ENCODE peak calls at places on chromosomes 2 and 18, in four cellular contexts. Q is adrenal gland, T is HFFc6, G is astrocyte of the spinal cord. S is an unnamed sample.

GRCh38 chr2:151544449-151544848 is 134.7 kb downstream of the RIF1 start:
- DNase-seq in Q (no peak), T (no peak), G (no peak), S (no peak)

GRCh38 chr2:72138011-72138881 is 9.4 kb downstream of the CYP26B1 start:
- DNase-seq in Q (no peak), T (no peak), G (no peak), S (peak; percentile 87)

GRCh38 chr2:26054598-26055348 is 20.9 kb downstream of the RAB10 start:
- DNase-seq in Q (no peak), T (no peak), G (peak; percentile 56), S (no peak)

GRCh38 chr2:86610871-86611270 is 12.8 kb downstream of the RNF103 start:
- DNase-seq in Q (no peak), T (no peak), G (no peak), S (no peak)

GRCh38 chr18:34311468-34311867 is 86.8 kb upstream of the NOL4 start:
- DNase-seq in Q (no peak), T (no peak), G (no peak), S (no peak)

GRCh38 chr18:79798346-79798998 is 734 bp downstream of the KCNG2 start:
- DNase-seq in Q (no peak), T (no peak), G (no peak), S (peak; percentile 68)

GRCh38 chr2:159298967-159299366 is 12.5 kb upstream of the WDSUB1 start:
- DNase-seq in Q (no peak), T (no peak), G (no peak), S (no peak)

GRCh38 chr2:202965810-202966454 is 48.7 kb upstream of the NBEAL1 start:
- DNase-seq in Q (peak; percentile 16), T (no peak), G (peak; percentile 68), S (no peak)

GRCh38 chr2:26011990-26012856 is 21.7 kb upstream of the RAB10 start:
- DNase-seq in Q (peak; percentile 91), T (peak; percentile 63), G (peak; percentile 25), S (no peak)

GRCh38 chr2:239801404-239802100 is 223.6 kb downstream of the NDUFA10 start:
- DNase-seq in Q (no peak), T (no peak), G (no peak), S (no peak)

GRCh38 chr2:8511868-8512612 is 169.8 kb upstream of the ID2 start:
- DNase-seq in Q (no peak), T (peak; percentile 68), G (peak; percentile 72), S (peak; percentile 27)

GRCh38 chr2:134402385-134402784 is 148.5 kb downstream of the MGAT5 start:
- DNase-seq in Q (peak; percentile 18), T (no peak), G (peak; percentile 56), S (no peak)

GRCh38 chr2:73293534-73294171 is at the start of gene EGR4:
- DNase-seq in Q (peak; percentile 40), T (peak; percentile 28), G (peak; percentile 35), S (no peak)

GRCh38 chr18:49650426-49650891 is 88.6 kb downstream of the LIPG start:
- DNase-seq in Q (no peak), T (no peak), G (no peak), S (no peak)

GRCh38 chr2:164593541-164593940 is 27.7 kb downstream of the GRB14 start:
- DNase-seq in Q (no peak), T (no peak), G (no peak), S (no peak)

GRCh38 chr2:219722276-219722883 is 95.0 kb downstream of the SLC4A3 start:
- DNase-seq in Q (no peak), T (no peak), G (peak; percentile 62), S (no peak)

GRCh38 chr2:168482952-168483831 is 27.1 kb downstream of the CERS6 start:
- DNase-seq in Q (no peak), T (no peak), G (no peak), S (no peak)

GRCh38 chr2:239156516-239157265 is 244.1 kb downstream of the HDAC4 start:
- DNase-seq in Q (peak; percentile 7), T (no peak), G (no peak), S (peak; percentile 67)

GRCh38 chr2:88694015-88694414 is 2.5 kb downstream of the RPIA start:
- DNase-seq in Q (no peak), T (no peak), G (no peak), S (no peak)

GRCh38 chr2:46672752-46673151 is 193.4 kb downstream of the TMEM247 start:
- DNase-seq in Q (no peak), T (no peak), G (no peak), S (no peak)

GRCh38 chr2:64595397-64596160 is 58.1 kb downstream of the SERTAD2 start:
- DNase-seq in Q (no peak), T (peak; percentile 23), G (peak; percentile 20), S (no peak)

GRCh38 chr18:25941556-25941955 is 148.9 kb downstream of the SS18 start:
- DNase-seq in Q (no peak), T (no peak), G (no peak), S (no peak)

GRCh38 chr2:230011617-230012016 is 57.1 kb downstream of the SLC16A14 start:
- DNase-seq in Q (no peak), T (peak; percentile 51), G (peak; percentile 46), S (no peak)

GRCh38 chr2:118146315-118147283 is 58.3 kb downstream of the INSIG2 start:
- DNase-seq in Q (no peak), T (no peak), G (no peak), S (no peak)

GRCh38 chr2:145851730-145852129 is 1331.8 kb upstream of the ZEB2 start:
- DNase-seq in Q (no peak), T (no peak), G (no peak), S (no peak)

GRCh38 chr18:30094556-30094955 is 948.0 kb downstream of the DSC3 start:
- DNase-seq in Q (no peak), T (peak; percentile 7), G (peak; percentile 63), S (no peak)

GRCh38 chr18:76479351-76480238 is 15.4 kb downstream of the ZNF516 start:
- DNase-seq in Q (no peak), T (no peak), G (no peak), S (no peak)

GRCh38 chr18:55477537-55478300 is 110.3 kb downstream of the TCF4 start:
- DNase-seq in Q (peak; percentile 54), T (peak; percentile 49), G (peak; percentile 74), S (no peak)

DNA sequence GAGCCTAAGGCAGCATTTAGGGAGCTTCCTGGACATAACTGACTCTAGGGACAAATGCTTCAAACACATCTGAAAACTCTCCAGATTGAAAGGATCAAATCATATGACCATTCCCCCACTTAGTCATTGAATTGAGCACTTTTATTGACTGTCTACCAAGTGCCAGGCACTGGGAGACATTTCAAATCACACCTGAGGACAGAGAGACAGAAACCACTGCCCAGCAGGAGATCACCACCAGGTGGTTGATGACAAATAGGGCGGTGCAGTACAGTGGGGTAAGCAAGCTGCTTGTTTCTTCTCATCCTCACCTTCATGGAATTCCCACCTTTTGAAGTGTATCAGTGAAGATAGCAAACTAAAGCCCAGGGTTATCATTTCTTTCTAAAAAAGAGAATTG is 19.0 kb upstream of the CXCR4 start:
- DNase-seq in Q (no peak), T (no peak), G (no peak), S (no peak)
- TF ChIP-seq CTCF in Q (no peak), T (no peak), G (no peak), S (no peak)

DNA sequence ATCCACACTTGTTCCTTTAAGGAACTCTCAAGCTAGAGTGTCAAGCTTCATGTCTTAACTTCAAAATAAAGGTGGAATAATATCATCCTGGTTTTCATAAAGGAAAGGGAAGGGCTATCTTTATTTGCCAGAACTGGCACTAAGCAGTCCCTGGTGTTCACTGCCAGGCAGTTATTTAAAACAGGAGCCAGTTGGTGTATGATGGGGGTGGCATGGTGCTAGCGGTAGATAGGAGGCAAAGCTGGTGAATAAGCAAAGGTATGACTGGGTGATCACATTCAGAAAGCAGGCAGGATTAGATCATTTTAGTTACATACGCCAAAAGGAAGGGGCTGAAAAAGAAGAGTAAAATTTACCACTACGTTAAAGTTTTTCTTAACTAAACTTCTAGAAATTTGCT is 776.3 kb downstream of the BCL11A start:
- DNase-seq in Q (no peak), T (no peak), G (no peak), S (no peak)
- TF ChIP-seq CTCF in Q (no peak), T (no peak), G (no peak), S (no peak)

DNA sequence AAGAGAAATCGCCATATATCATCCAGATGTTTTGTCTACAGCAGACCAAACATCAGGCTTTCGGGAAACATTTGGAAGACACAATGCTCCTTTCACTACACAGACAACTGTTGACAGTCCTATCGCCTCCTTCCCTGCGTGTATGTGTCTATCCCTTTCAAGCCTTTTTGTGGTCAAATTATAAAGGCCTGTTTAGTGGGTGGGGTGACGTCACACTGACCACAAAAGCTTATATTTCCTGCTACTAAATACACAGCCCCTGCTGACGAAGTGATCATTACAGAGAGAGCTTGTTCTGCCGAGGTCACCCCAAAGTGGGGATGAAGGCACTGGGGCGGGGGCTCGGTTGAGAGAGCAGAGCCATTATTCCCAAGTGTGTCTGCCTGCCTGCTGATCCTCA is 302.7 kb upstream of the TNP1 start:
- DNase-seq in Q (no peak), T (peak; percentile 88), G (peak; percentile 97), S (no peak)
- TF ChIP-seq CTCF in Q (no peak), T (no peak), G (no peak), S (no peak)

GRCh38 chr2:36812196-36812595 is 115.7 kb downstream of the VIT start:
- DNase-seq in Q (no peak), T (no peak), G (no peak), S (no peak)
- TF ChIP-seq CTCF in Q (no peak), T (peak; percentile 52), G (peak; percentile 22), S (peak; percentile 39)

DNA sequence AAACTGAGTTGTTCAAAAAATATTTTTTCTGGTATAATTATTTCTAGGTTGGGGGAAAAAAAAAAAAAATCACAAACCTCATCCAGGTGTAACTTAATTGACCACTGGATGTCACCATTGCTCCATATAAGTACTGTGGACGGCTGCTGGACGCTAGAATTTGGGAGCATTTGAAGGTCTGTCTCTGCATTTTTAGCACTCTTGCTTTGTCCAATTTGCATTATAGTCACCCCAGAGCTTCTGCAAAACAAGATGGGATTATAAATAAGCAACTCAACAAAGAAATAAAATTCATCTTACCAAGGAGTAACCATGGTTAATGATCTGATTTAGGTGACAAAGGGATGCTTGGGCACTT is 83.7 kb downstream of the HRH4 start:
- DNase-seq in Q (no peak), T (no peak), G (peak; percentile 5), S (no peak)
- TF ChIP-seq CTCF in Q (no peak), T (peak; percentile 70), G (peak; percentile 28), S (peak; percentile 85)

GRCh38 chr18:3120356-3120755 is 99.4 kb downstream of the MYOM1 start:
- DNase-seq in Q (no peak), T (no peak), G (no peak), S (no peak)

GRCh38 chr18:3119401-3120323 is 100.1 kb downstream of the MYOM1 start:
- DNase-seq in Q (no peak), T (no peak), G (no peak), S (no peak)

GRCh38 chr18:3118195-3119010 is 101.4 kb downstream of the MYOM1 start:
- DNase-seq in Q (peak; percentile 22), T (no peak), G (no peak), S (no peak)

GRCh38 chr18:3122851-3123250 is 96.9 kb downstream of the MYOM1 start:
- DNase-seq in Q (no peak), T (no peak), G (no peak), S (no peak)

GRCh38 chr18:3121256-3121655 is 98.5 kb downstream of the MYOM1 start:
- DNase-seq in Q (no peak), T (peak; percentile 7), G (no peak), S (no peak)
- TF ChIP-seq CTCF in Q (no peak), T (peak; percentile 35), G (no peak), S (peak; percentile 41)

S was measured in chondrocyte.